ENCODE peak calls at places on chromosomes 7 and 10, in ten cellular contexts. K is upper lobe of right lung; W is AG04450; E is prostate gland; B is CD8-positive, alpha-beta memory T cell; J is vagina; N is GM23248; D is transverse colon; O is A549; S is heart right ventricle. Y is an unnamed sample.

GRCh38 chr10:279655-280054 is 144.4 kb downstream of the ZMYND11 start:
- DNase-seq in K (no peak), J (no peak), B (no peak), O (no peak), W (no peak), N (no peak), E (no peak), S (no peak), D (no peak), Y (no peak)

GRCh38 chr10:104128214-104128613 is 6.2 kb downstream of the SFR1 start:
- DNase-seq in J (no peak), K (no peak), D (no peak), E (no peak), W (no peak), B (no peak), O (no peak), S (no peak), N (peak; percentile 30), Y (no peak)

GRCh38 chr7:151696738-151697514 is 177.2 kb upstream of the RHEB start:
- DNase-seq in K (no peak), J (no peak), E (peak; percentile 35), S (no peak), W (no peak), D (peak; percentile 80), N (no peak), O (peak; percentile 71), B (no peak), Y (no peak)

GRCh38 chr10:132096223-132096622 is 30.5 kb downstream of the JAKMIP3 start:
- DNase-seq in O (peak; percentile 87), B (no peak), J (no peak), S (no peak), D (no peak), K (no peak), E (no peak), N (peak; percentile 36), W (no peak), Y (no peak)

GRCh38 chr7:52920977-52921376 is 114.5 kb upstream of the POM121L12 start:
- DNase-seq in D (no peak), O (no peak), W (no peak), K (no peak), J (no peak), B (no peak), S (no peak), N (no peak), E (no peak), Y (no peak)

GRCh38 chr7:95623788-95624187 is 27.5 kb upstream of the PDK4 start:
- DNase-seq in S (no peak), B (no peak), J (no peak), W (no peak), O (no peak), K (no peak), N (no peak), E (no peak), D (no peak), Y (no peak)

GRCh38 chr7:103613655-103614642 is 167.9 kb upstream of the SLC26A5 start:
- DNase-seq in E (no peak), W (no peak), S (no peak), O (no peak), J (no peak), D (no peak), B (no peak), K (no peak), N (peak; percentile 52), Y (no peak)

GRCh38 chr7:28855538-28856217 is 102.5 kb downstream of the TRIL start:
- DNase-seq in E (no peak), J (no peak), O (peak; percentile 71), W (peak; percentile 87), N (peak; percentile 98), K (no peak), B (no peak), S (no peak), D (no peak), Y (no peak)

GRCh38 chr10:97355571-97355975 is 21.0 kb upstream of the FRAT2 start:
- DNase-seq in K (no peak), D (peak; percentile 36), S (no peak), O (no peak), E (peak; percentile 35), B (no peak), J (no peak), N (peak; percentile 18), W (no peak), Y (peak; percentile 25)

GRCh38 chr10:116044722-116045374 is 228.2 kb downstream of the GFRA1 start:
- DNase-seq in N (peak; percentile 46), D (no peak), J (no peak), B (no peak), O (no peak), W (no peak), K (no peak), E (no peak), S (peak; percentile 32), Y (no peak)

GRCh38 chr7:28529755-28530154 is 117.4 kb downstream of the CREB5 start:
- DNase-seq in J (no peak), O (no peak), S (no peak), D (no peak), W (no peak), B (no peak), E (no peak), K (no peak), N (no peak), Y (no peak)

GRCh38 chr7:151251328-151251925 is 2.9 kb upstream of the SMARCD3 start:
- DNase-seq in O (peak; percentile 57), K (peak; percentile 85), D (peak; percentile 54), J (no peak), W (no peak), B (no peak), N (peak; percentile 76), E (no peak), S (peak; percentile 63), Y (no peak)

GRCh38 chr10:119023553-119023868 is 6.0 kb upstream of the NANOS1 start:
- DNase-seq in W (no peak), O (no peak), B (no peak), J (no peak), D (no peak), S (no peak), E (no peak), N (no peak), K (no peak), Y (no peak)

GRCh38 chr7:131948434-131949053 is 392.1 kb upstream of the PODXL start:
- DNase-seq in B (no peak), S (no peak), O (peak; percentile 71), K (no peak), D (peak; percentile 52), W (no peak), J (peak; percentile 25), N (peak; percentile 55), E (peak; percentile 34), Y (no peak)

GRCh38 chr10:71964669-71965515 is 697 bp downstream of the CHST3 start:
- DNase-seq in N (peak; percentile 97), B (no peak), S (peak; percentile 69), K (no peak), J (no peak), E (peak; percentile 60), W (no peak), D (peak; percentile 44), O (peak; percentile 40), Y (no peak)

GRCh38 chr10:49508654-49509053 is 30.3 kb downstream of the ERCC6 start:
- DNase-seq in J (no peak), O (no peak), E (peak; percentile 15), N (no peak), K (no peak), S (no peak), B (no peak), D (no peak), W (no peak), Y (no peak)

GRCh38 chr7:149877890-149878522 is 4.2 kb downstream of the ATP6V0E2 start:
- DNase-seq in J (no peak), W (no peak), B (no peak), E (no peak), D (no peak), N (no peak), S (no peak), O (no peak), K (no peak), Y (no peak)

GRCh38 chr7:6564091-6564770 is 13.0 kb upstream of the GRID2IP start:
- DNase-seq in S (no peak), N (peak; percentile 67), B (no peak), E (no peak), D (no peak), J (no peak), K (no peak), O (no peak), W (no peak), Y (no peak)

GRCh38 chr7:27175626-27176342 is 1.7 kb upstream of the HOXA10 start:
- DNase-seq in B (peak; percentile 24), E (no peak), D (peak; percentile 40), J (no peak), K (peak; percentile 55), W (no peak), S (no peak), O (no peak), N (peak; percentile 78), Y (no peak)

DNA sequence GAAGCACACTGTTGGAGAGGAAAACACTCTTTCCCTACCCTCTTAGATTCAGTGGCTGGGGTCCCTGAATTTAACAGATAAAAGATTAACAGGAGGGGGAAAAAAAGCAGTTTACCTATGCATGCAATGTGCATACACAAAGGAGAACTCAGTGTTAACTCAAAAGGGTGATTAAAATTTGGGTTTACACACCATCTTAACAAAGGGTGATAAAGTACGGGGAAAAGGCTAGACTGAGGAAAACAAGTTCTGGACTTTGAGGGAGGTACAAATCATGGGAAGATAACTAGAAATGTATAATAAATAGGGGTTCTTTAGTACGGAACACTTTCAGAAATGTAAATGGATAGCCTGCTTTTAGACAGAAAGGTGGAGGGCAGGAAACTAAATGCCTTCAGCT is 83.1 kb downstream of the SRPK2 start:
- DNase-seq in J (no peak), S (no peak), E (no peak), K (no peak), W (no peak), B (no peak), O (no peak), N (no peak), D (no peak), Y (no peak)
- H3K27ac ChIP-seq in J (no peak overlapping the region), S (no peak overlapping the region), E (no peak overlapping the region), K (no peak overlapping the region), W (no peak overlapping the region), B (no peak overlapping the region), O (no peak overlapping the region), N (no peak overlapping the region), D (no peak overlapping the region), Y (no peak overlapping the region)

GRCh38 chr7:102167254-102167653 is 119.4 kb upstream of the SH2B2 start:
- DNase-seq in K (no peak), J (no peak), O (no peak), S (no peak), B (no peak), N (no peak), E (no peak), D (no peak), W (no peak), Y (no peak)
- H3K27ac ChIP-seq in K (no peak overlapping the region), J (no peak overlapping the region), O (no peak overlapping the region), S (no peak overlapping the region), B (no peak overlapping the region), N (no peak overlapping the region), E (no peak overlapping the region), D (no peak overlapping the region), W (no peak overlapping the region), Y (no peak overlapping the region)

GRCh38 chr10:99714446-99714845 is 17.5 kb downstream of the COX15 start:
- DNase-seq in O (no peak), K (no peak), E (no peak), N (no peak), B (no peak), S (no peak), D (no peak), J (no peak), W (no peak), Y (no peak)
- H3K27ac ChIP-seq in O (no peak overlapping the region), K (no peak overlapping the region), E (no peak overlapping the region), N (no peak overlapping the region), B (no peak overlapping the region), S (no peak overlapping the region), D (no peak overlapping the region), J (no peak overlapping the region), W (no peak overlapping the region), Y (no peak overlapping the region)

GRCh38 chr10:79396587-79396986 is 48.8 kb downstream of the ZCCHC24 start:
- DNase-seq in K (no peak), N (no peak), B (no peak), S (no peak), E (no peak), D (no peak), J (no peak), W (no peak), O (no peak), Y (no peak)
- H3K27ac ChIP-seq in K (no peak overlapping the region), N (peak overlapping the region; percentile 99), B (no peak overlapping the region), S (peak overlapping the region; percentile 88), E (peak overlapping the region; percentile 88), D (no peak overlapping the region), J (no peak overlapping the region), W (no peak overlapping the region), O (no peak overlapping the region), Y (no peak overlapping the region)